ENCODE peak calls at places on chromosome 19, in five cellular contexts. V is midbrain; E is stimulated activated CD4-positive, alpha-beta T cell treated with anti-CD3 and anti-CD28 coated beads, TNF-alpha, amount 100 ng/mL, for 1 hour; G is Right ventricle myocardium inferior; X is ascending aorta. R is an unnamed sample.
A peak's percentile ranks its signal among the peaks of the same experiment; 100 is the strongest.

GRCh38 chr19:35828694-35829301 is 16.2 kb upstream of the PRODH2 start:
- DNase-seq in X (no peak), V (peak; percentile 60), G (no peak), E (peak; percentile 25), R (peak; percentile 63)

GRCh38 chr19:51461723-51462161 is 3.5 kb upstream of the SIGLEC8 start:
- DNase-seq in G (no peak), V (peak; percentile 42), X (no peak), E (no peak), R (no peak)

GRCh38 chr19:35975608-35976214 is 19.3 kb upstream of the SDHAF1 start:
- DNase-seq in V (no peak), G (no peak), E (no peak), X (no peak), R (no peak)

GRCh38 chr19:19591133-19591825 is 27.2 kb downstream of the PBX4 start:
- DNase-seq in X (no peak), E (no peak), G (no peak), V (no peak), R (peak; percentile 91)

GRCh38 chr19:6278740-6279619 is 795 bp downstream of the MLLT1 start:
- DNase-seq in G (no peak), E (no peak), X (no peak), V (no peak), R (no peak)

GRCh38 chr19:10418281-10419199 is 1.8 kb upstream of the PDE4A start:
- DNase-seq in G (peak; percentile 13), E (no peak), V (no peak), X (no peak), R (no peak)

GRCh38 chr19:46976845-46977320 is 42.8 kb upstream of the NPAS1 start:
- DNase-seq in E (no peak), X (no peak), V (no peak), G (no peak), R (peak; percentile 91)

GRCh38 chr19:29598496-29598895 is 7.6 kb upstream of the POP4 start:
- DNase-seq in V (no peak), E (no peak), G (no peak), X (no peak), R (no peak)

GRCh38 chr19:4497770-4498389 is 20.4 kb downstream of the PLIN4 start:
- DNase-seq in E (no peak), V (no peak), X (no peak), G (no peak), R (no peak)

GRCh38 chr19:18021121-18021755 is 13.3 kb downstream of the ARRDC2 start:
- DNase-seq in X (peak; percentile 75), E (no peak), V (peak; percentile 82), G (peak; percentile 93), R (peak; percentile 89)

GRCh38 chr19:54345938-54346386 is 7.0 kb upstream of the LILRA4 start:
- DNase-seq in X (no peak), G (no peak), V (peak; percentile 28), E (no peak), R (no peak)

GRCh38 chr19:7970716-7971448 is 27.4 kb upstream of the TIMM44 start:
- DNase-seq in G (no peak), X (no peak), E (no peak), V (peak; percentile 8), R (peak; percentile 51)

GRCh38 chr19:50975766-50976165 is 6.4 kb upstream of the KLK6 start:
- DNase-seq in X (no peak), V (no peak), E (no peak), G (no peak), R (peak; percentile 61)

GRCh38 chr19:7507884-7508283 is 8.0 kb upstream of the ZNF358 start:
- DNase-seq in V (no peak), X (peak; percentile 60), E (no peak), G (peak; percentile 86), R (peak; percentile 86)

GRCh38 chr19:1057185-1057857 is 9.6 kb upstream of the ARHGAP45 start:
- DNase-seq in X (no peak), E (no peak), G (no peak), V (no peak), R (peak; percentile 65)

GRCh38 chr19:46928951-46929350 is 68.2 kb downstream of the ARHGAP35 start:
- DNase-seq in E (no peak), V (no peak), G (no peak), X (no peak), R (no peak)